ENCODE peak calls at places on chromosomes 2 and 18, in four cellular contexts. P, J, X and A are unnamed samples.

GRCh38 chr2:190213441-190214335 is 105.9 kb downstream of the HIBCH start:
- DNase-seq in P (no peak), J (no peak), X (no peak), A (no peak)

GRCh38 chr2:3647246-3647645 is 10.8 kb upstream of the ALLC start:
- DNase-seq in P (no peak), J (no peak), X (no peak), A (no peak)

GRCh38 chr2:239830066-239830717 is 194.9 kb downstream of the NDUFA10 start:
- DNase-seq in P (no peak), J (no peak), X (no peak), A (no peak)

GRCh38 chr2:126808929-126809328 is 89.8 kb upstream of the TEX51 start:
- DNase-seq in P (no peak), J (no peak), X (no peak), A (no peak)

GRCh38 chr2:15636972-15637785 is 45.5 kb downstream of the DDX1 start:
- DNase-seq in P (no peak), J (peak; percentile 65), X (peak; percentile 14), A (peak; percentile 77)

GRCh38 chr2:3460831-3461544 is 58.3 kb downstream of the ADI1 start:
- DNase-seq in P (no peak), J (no peak), X (no peak), A (no peak)

GRCh38 chr2:10278029-10278762 is 24.5 kb upstream of the HPCAL1 start:
- DNase-seq in P (no peak), J (no peak), X (no peak), A (no peak)

GRCh38 chr2:79941172-79941571 is 363.4 kb downstream of the LRRTM1 start:
- DNase-seq in P (no peak), J (no peak), X (no peak), A (no peak)

GRCh38 chr2:159963700-159964099 is 98.7 kb downstream of the PLA2R1 start:
- DNase-seq in P (no peak), J (no peak), X (no peak), A (no peak)

GRCh38 chr18:70227438-70227837 is 22.0 kb upstream of the RTTN start:
- DNase-seq in P (no peak), J (no peak), X (no peak), A (no peak)

GRCh38 chr2:219175928-219176817 is 552 bp downstream of the CNPPD1 start:
- DNase-seq in P (no peak), J (peak; percentile 58), X (no peak), A (peak; percentile 28)

GRCh38 chr18:62937065-62937464 is 221.7 kb downstream of the PHLPP1 start:
- DNase-seq in P (no peak), J (no peak), X (no peak), A (peak; percentile 49)

GRCh38 chr2:133123912-133124311 is 444.4 kb downstream of the NCKAP5 start:
- DNase-seq in P (no peak), J (no peak), X (no peak), A (no peak)

GRCh38 chr2:134715932-134716643 is 2.7 kb downstream of the TMEM163 start:
- DNase-seq in P (no peak), J (no peak), X (no peak), A (no peak)

GRCh38 chr2:44974064-44974715 is 32.7 kb downstream of the SIX3 start:
- DNase-seq in P (no peak), J (peak; percentile 80), X (no peak), A (peak; percentile 70)

GRCh38 chr2:46225730-46226129 is 71.5 kb upstream of the EPAS1 start:
- DNase-seq in P (no peak), J (no peak), X (no peak), A (no peak)

GRCh38 chr18:54440292-54440691 is 82.6 kb downstream of the C18orf54 start:
- DNase-seq in P (no peak), J (peak; percentile 8), X (no peak), A (no peak)

GRCh38 chr2:74501335-74502071 is 2.1 kb upstream of the LBX2 start:
- DNase-seq in P (no peak), J (no peak), X (no peak), A (no peak)

GRCh38 chr2:176650101-176650500 is 380.9 kb downstream of the MTX2 start:
- DNase-seq in P (no peak), J (no peak), X (no peak), A (no peak)

GRCh38 chr2:219987830-219988229 is 360.4 kb downstream of the SLC4A3 start:
- DNase-seq in P (peak; percentile 63), J (no peak), X (no peak), A (peak; percentile 87)

GRCh38 chr2:218782529-218782845 is 540 bp downstream of the CYP27A1 start:
- DNase-seq in P (no peak), J (no peak), X (no peak), A (peak; percentile 5)

GRCh38 chr2:132538331-132538855 is 121.8 kb downstream of the GPR39 start:
- DNase-seq in P (no peak), J (no peak), X (no peak), A (no peak)

GRCh38 chr18:21110667-21111350 is 804 bp downstream of the ROCK1 start:
- DNase-seq in P (no peak), J (no peak), X (peak; percentile 12), A (peak; percentile 49)